ENCODE peak calls at places on chromosomes 6 and 20, in eight cellular contexts. L is uterus, Z is body of pancreas, O is OCI-LY7, F is colonic mucosa, V is IMR-90, E is HCT116, H is mammary epithelial cell. X is an unnamed sample.

GRCh38 chr6:24879351-24879750 is 56.4 kb downstream of the RIPOR2 start:
- DNase-seq in O (no peak), L (no peak), V (no peak), Z (no peak), F (no peak), H (no peak), E (no peak), X (no peak)

GRCh38 chr6:15352884-15353283 is 107.0 kb downstream of the JARID2 start:
- DNase-seq in O (no peak), L (no peak), F (no peak), H (peak; percentile 20), E (no peak), Z (no peak), V (peak; percentile 42), X (no peak)

GRCh38 chr6:7241709-7242645 is 71.0 kb downstream of the SSR1 start:
- DNase-seq in V (peak; percentile 48), E (no peak), O (no peak), L (no peak), H (no peak), Z (peak; percentile 61), F (peak; percentile 77), X (no peak)

GRCh38 chr6:2767327-2767985 is 2.3 kb downstream of the WRNIP1 start:
- DNase-seq in F (no peak), E (no peak), O (peak; percentile 7), V (no peak), Z (no peak), L (no peak), H (no peak), X (no peak)

GRCh38 chr20:8423482-8423881 is 291.4 kb downstream of the PLCB1 start:
- DNase-seq in V (no peak), E (no peak), F (no peak), O (no peak), H (no peak), L (no peak), Z (no peak), X (no peak)

GRCh38 chr20:10115021-10115420 is 80.2 kb downstream of the ANKEF1 start:
- DNase-seq in L (no peak), V (peak; percentile 79), E (no peak), Z (no peak), H (peak; percentile 64), F (no peak), O (no peak), X (no peak)

GRCh38 chr6:77123527-77123926 is 339.8 kb downstream of the HTR1B start:
- DNase-seq in Z (no peak), E (no peak), O (no peak), V (no peak), F (no peak), H (peak; percentile 10), L (no peak), X (no peak)

GRCh38 chr20:23433628-23434027 is 5.9 kb upstream of the CSTL1 start:
- DNase-seq in V (no peak), E (no peak), F (peak; percentile 3), Z (no peak), O (no peak), L (no peak), H (no peak), X (no peak)

GRCh38 chr20:38649275-38649891 is 47.8 kb downstream of the ARHGAP40 start:
- DNase-seq in O (peak; percentile 61), L (no peak), Z (no peak), V (no peak), F (no peak), H (no peak), E (no peak), X (no peak)

GRCh38 chr6:101747160-101747559 is 353.7 kb downstream of the GRIK2 start:
- DNase-seq in V (no peak), E (no peak), H (peak; percentile 20), O (no peak), F (no peak), L (no peak), Z (no peak), X (no peak)

GRCh38 chr6:41306187-41306854 is 19.8 kb upstream of the TREM1 start:
- DNase-seq in O (peak; percentile 64), V (peak; percentile 49), F (peak; percentile 55), Z (peak; percentile 65), H (peak; percentile 52), L (no peak), E (peak; percentile 58), X (no peak)

GRCh38 chr20:56285496-56285895 is 37.0 kb downstream of the MC3R start:
- DNase-seq in H (peak; percentile 55), Z (no peak), F (no peak), V (no peak), L (no peak), O (no peak), E (no peak), X (no peak)

GRCh38 chr6:143707702-143708101 is 29.9 kb downstream of the PHACTR2 start:
- DNase-seq in O (no peak), F (no peak), H (no peak), V (no peak), L (no peak), Z (no peak), E (no peak), X (no peak)

GRCh38 chr6:125753218-125753936 is 3.9 kb downstream of the HEY2 start:
- DNase-seq in Z (peak; percentile 67), O (peak; percentile 41), H (no peak), V (peak; percentile 16), E (peak; percentile 13), L (no peak), F (no peak), X (no peak)

GRCh38 chr6:63261820-63262219 is 50.6 kb downstream of the FKBP1C start:
- DNase-seq in V (no peak), Z (no peak), F (no peak), L (no peak), H (no peak), E (no peak), O (no peak), X (no peak)

GRCh38 chr6:1770435-1770843 is 160.7 kb downstream of the FOXC1 start:
- DNase-seq in F (no peak), Z (no peak), O (no peak), L (no peak), E (no peak), V (peak; percentile 37), H (peak; percentile 51), X (no peak)

GRCh38 chr6:145891126-145891525 is 73.0 kb downstream of the SHPRH start:
- DNase-seq in F (no peak), H (no peak), L (no peak), Z (no peak), O (no peak), V (peak; percentile 96), E (no peak), X (no peak)

GRCh38 chr20:59938696-59939051 is 1.4 kb downstream of the PPP1R3D start:
- DNase-seq in Z (no peak), H (peak; percentile 11), E (no peak), L (peak; percentile 54), V (peak; percentile 23), F (peak; percentile 23), O (no peak), X (no peak)

DNA sequence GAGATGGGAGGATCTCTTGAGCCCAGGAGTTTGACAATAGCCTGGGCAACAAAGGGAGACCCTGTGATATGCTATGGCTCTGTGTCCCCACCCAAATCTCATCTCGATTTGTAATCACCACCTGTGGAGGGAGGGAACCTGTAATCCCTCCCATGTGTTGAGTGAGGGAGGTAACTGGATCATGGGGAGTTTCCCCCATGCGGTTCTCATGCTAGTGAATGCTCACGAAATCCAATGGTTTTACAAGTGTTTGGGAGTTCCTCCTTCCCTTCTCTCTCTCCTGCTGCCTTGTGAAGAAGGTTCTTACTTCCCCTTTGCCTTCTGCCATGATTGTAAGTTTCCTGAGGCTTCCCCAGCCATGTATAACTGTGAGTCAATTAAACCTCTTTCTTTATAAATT is 3.4 kb downstream of the NUDT3 start:
- DNase-seq in L (no peak), H (no peak), Z (no peak), E (no peak), V (no peak), F (no peak), O (no peak), X (no peak)
- H3K4me1 ChIP-seq in L (no peaks in the 10 kb centered on the region), H (peaks cover 13% of the 10 kb centered on the region), Z (peaks cover 29% of the 10 kb centered on the region), E (peaks cover 21% of the 10 kb centered on the region), V (peaks cover 8% of the 10 kb centered on the region), F (peaks cover 8% of the 10 kb centered on the region), O (peaks cover 25% of the 10 kb centered on the region), X (no peaks in the 10 kb centered on the region)

DNA sequence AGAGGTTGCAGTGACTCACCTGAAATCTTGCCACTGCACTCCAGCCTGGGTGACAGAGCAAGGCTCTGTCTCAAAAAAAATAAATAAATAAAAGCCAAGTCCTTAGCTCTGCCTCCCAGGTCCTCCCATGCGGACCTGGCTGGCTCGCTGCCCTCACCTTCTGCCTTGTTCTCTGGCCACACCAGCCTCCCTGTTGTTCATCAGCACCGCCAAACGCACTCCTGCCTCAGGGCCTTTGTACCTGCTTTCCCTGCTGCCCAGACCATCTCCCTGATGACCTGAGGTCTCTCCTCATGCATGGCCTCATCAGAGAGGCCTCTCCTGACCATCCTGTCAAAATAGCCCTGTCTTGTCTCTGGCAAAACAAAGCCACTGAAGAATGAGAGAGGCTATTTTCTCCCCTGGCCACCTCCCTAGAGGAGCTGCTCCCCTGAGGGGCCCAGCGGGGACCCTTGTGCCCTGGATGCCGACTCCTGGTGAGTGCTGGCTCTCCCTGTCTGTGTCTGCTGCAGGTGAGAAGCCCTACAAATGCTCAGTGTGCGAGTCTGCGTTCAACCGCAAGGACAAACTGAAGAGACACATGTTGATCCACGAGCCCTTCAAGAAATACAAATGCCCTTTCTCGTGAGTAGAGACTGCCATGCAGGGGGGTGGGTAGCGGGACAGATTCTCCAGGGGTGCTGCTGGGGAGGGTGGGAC is 22.6 kb upstream of the CHMP4B start:
- DNase-seq in Z (no peak), O (no peak), E (no peak), F (peak; percentile 31), H (no peak), V (no peak), L (no peak), X (no peak)
- H3K4me1 ChIP-seq in Z (peaks cover 31% of the 10 kb centered on the region), O (peaks cover 17% of the 10 kb centered on the region), E (peaks cover 40% of the 10 kb centered on the region), F (peaks cover 5% of the 10 kb centered on the region), H (peaks cover 27% of the 10 kb centered on the region), V (peaks cover 10% of the 10 kb centered on the region), L (no peaks in the 10 kb centered on the region), X (peaks cover 9% of the 10 kb centered on the region)

DNA sequence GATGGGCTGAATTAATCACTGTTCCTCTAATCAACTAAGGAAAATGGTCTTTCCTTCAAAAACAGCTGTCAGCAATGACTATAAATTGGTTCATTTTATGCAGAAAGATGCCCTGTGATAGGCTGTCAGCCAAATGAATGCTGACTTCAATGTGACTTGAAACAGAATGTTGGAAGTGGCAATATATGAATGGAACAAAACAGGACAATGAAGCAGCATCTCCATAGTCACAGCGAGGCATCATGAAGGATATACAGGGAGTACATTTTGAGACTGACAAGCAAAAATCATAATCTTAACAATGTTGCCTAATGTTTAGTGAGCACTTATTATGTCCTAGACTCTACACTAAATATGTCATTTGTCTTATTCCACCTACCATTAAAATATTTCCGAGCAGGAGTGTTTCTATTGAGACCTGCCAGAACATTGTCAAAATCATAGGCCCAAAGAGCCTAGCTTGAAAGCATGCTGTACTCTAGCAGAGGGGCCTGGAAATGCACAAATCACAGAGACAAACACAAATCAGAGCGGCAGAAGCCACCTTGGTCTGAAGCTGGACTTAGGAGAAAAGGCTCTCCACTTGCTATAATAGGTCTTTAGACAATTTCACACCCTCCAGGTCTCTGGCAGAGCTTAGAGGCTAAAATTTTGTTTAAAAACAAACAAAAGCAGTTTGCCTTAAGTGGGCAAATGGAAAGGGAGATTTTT is 63.3 kb downstream of the FAM50B start:
- DNase-seq in E (no peak), O (no peak), V (peak; percentile 14), Z (no peak), L (peak; percentile 15), F (no peak), H (no peak), X (no peak)
- H3K4me1 ChIP-seq in E (peaks cover 32% of the 10 kb centered on the region), O (no peaks in the 10 kb centered on the region), V (peaks cover 17% of the 10 kb centered on the region), Z (peaks cover 58% of the 10 kb centered on the region), L (peaks cover 8% of the 10 kb centered on the region), F (peaks cover 6% of the 10 kb centered on the region), H (peaks cover 36% of the 10 kb centered on the region), X (peaks cover 40% of the 10 kb centered on the region)

DNA sequence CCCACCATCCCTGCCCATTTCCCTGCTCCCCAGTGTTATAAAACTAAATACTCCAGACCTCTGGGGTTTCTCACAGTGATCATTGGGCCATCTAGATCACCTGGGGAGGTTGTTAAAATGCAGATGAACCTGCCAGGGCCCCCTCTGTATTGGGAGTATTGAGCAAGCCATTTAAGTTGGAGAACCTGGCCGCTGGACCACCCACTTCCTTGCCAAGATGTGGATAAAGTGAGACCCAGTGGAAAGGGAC is 1.5 kb downstream of the ID1 start:
- DNase-seq in V (no peak), H (no peak), F (no peak), E (no peak), O (no peak), L (no peak), Z (no peak), X (no peak)
- H3K4me1 ChIP-seq in V (peaks cover 27% of the 10 kb centered on the region), H (peaks cover 65% of the 10 kb centered on the region), F (peaks cover 9% of the 10 kb centered on the region), E (peaks cover 64% of the 10 kb centered on the region), O (peaks cover 20% of the 10 kb centered on the region), L (no peaks in the 10 kb centered on the region), Z (peaks cover 73% of the 10 kb centered on the region), X (peaks cover 18% of the 10 kb centered on the region)

X was measured in tibial artery.